ENCODE peak calls at places on chromosome 6, in four cellular contexts. V is lung; J is NCI-H2081; L is stimulated activated CD4-positive, alpha-beta T cell treated with anti-CD3 and anti-CD28 coated beads, Interleukin-15, amount 100 ng/mL, for 24 hours. Z is an unnamed sample.
A peak's percentile ranks its signal among the peaks of the same experiment; 100 is the strongest.

GRCh38 chr6:84220809-84221409 is 6.5 kb downstream of the CEP162 start:
- DNase-seq in V (no peak), J (peak; percentile 1), L (no peak), Z (peak; percentile 70)

GRCh38 chr6:75834447-75834846 is 85.4 kb downstream of the MYO6 start:
- DNase-seq in V (no peak), J (no peak), L (no peak), Z (no peak)

GRCh38 chr6:141483561-141484061 is 649.1 kb upstream of the GJE1 start:
- DNase-seq in V (no peak), J (peak; percentile 33), L (peak; percentile 57), Z (no peak)

GRCh38 chr6:90369024-90369519 is 72.4 kb upstream of the BACH2 start:
- DNase-seq in V (peak; percentile 70), J (no peak), L (peak; percentile 18), Z (peak; percentile 89)

GRCh38 chr6:163324928-163325784 is 89.4 kb upstream of the QKI start:
- DNase-seq in V (no peak), J (no peak), L (no peak), Z (no peak)

GRCh38 chr6:137051790-137052472 is 7.2 kb upstream of the IL20RA start:
- DNase-seq in V (no peak), J (no peak), L (no peak), Z (no peak)

GRCh38 chr6:63975685-63976084 is 340.1 kb downstream of the PHF3 start:
- DNase-seq in V (no peak), J (no peak), L (no peak), Z (no peak)

GRCh38 chr6:47473791-47474351 is 3.7 kb upstream of the CD2AP start:
- DNase-seq in V (no peak), J (no peak), L (no peak), Z (no peak)

GRCh38 chr6:39812853-39813533 is 20.8 kb downstream of the DAAM2 start:
- DNase-seq in V (no peak), J (no peak), L (no peak), Z (no peak)

GRCh38 chr6:131400054-131400781 is 172.8 kb upstream of the ARG1 start:
- DNase-seq in V (no peak), J (no peak), L (no peak), Z (peak; percentile 72)

GRCh38 chr6:80163754-80164187 is 57.3 kb downstream of the BCKDHB start:
- DNase-seq in V (no peak), J (no peak), L (no peak), Z (peak; percentile 12)

GRCh38 chr6:123415844-123416468 is 220.8 kb downstream of the TRDN start:
- DNase-seq in V (peak; percentile 43), J (peak; percentile 52), L (peak; percentile 51), Z (peak; percentile 36)

GRCh38 chr6:139161817-139162284 is 27.0 kb downstream of the HECA start:
- DNase-seq in V (no peak), J (no peak), L (peak; percentile 78), Z (no peak)

GRCh38 chr6:279630-280029 is 12.7 kb upstream of the DUSP22 start:
- DNase-seq in V (peak; percentile 28), J (no peak), L (no peak), Z (no peak)

Z was measured in trophoblast cell.